ENCODE peak calls at places on chromosomes 5 and 9, in four cellular contexts. N is GM23248, U is osteocyte, J is A172. W is an unnamed sample.
A peak's percentile ranks its signal among the peaks of the same experiment; 100 is the strongest.

GRCh38 chr5:134138416-134139376 is 24.2 kb downstream of the TCF7 start:
- DNase-seq in N (peak; percentile 93), U (peak; percentile 72), J (peak; percentile 86), W (peak; percentile 61)

GRCh38 chr9:92759990-92760893 is 4.4 kb downstream of the BICD2 start:
- DNase-seq in N (peak; percentile 84), U (no peak), J (no peak), W (no peak)

GRCh38 chr9:92294297-92294676 is 790 bp upstream of the IARS1 start:
- DNase-seq in N (peak; percentile 68), U (no peak), J (peak; percentile 19), W (peak; percentile 11)

GRCh38 chr9:112887377-112887776 is 3.3 kb downstream of the SLC46A2 start:
- DNase-seq in N (no peak), U (no peak), J (no peak), W (no peak)

GRCh38 chr5:11555171-11555570 is 349.1 kb downstream of the CTNND2 start:
- DNase-seq in N (no peak), U (no peak), J (no peak), W (no peak)

GRCh38 chr5:4551034-4551433 is 589.1 kb upstream of the ADAMTS16 start:
- DNase-seq in N (no peak), U (no peak), J (peak; percentile 61), W (no peak)

GRCh38 chr5:92337772-92338234 is 954.7 kb upstream of the ARRDC3 start:
- DNase-seq in N (peak; percentile 74), U (no peak), J (no peak), W (no peak)

GRCh38 chr5:160165137-160166068 is 46.2 kb upstream of the PWWP2A start:
- DNase-seq in N (peak; percentile 97), U (peak; percentile 98), J (peak; percentile 100), W (no peak)

GRCh38 chr5:12385095-12385494 is 480.8 kb upstream of the CTNND2 start:
- DNase-seq in N (no peak), U (no peak), J (no peak), W (no peak)

GRCh38 chr5:854966-855743 is 4.4 kb upstream of the ZDHHC11 start:
- DNase-seq in N (no peak), U (no peak), J (no peak), W (no peak)

GRCh38 chr5:113330533-113331200 is 104.1 kb downstream of the TSSK1B start:
- DNase-seq in N (peak; percentile 78), U (no peak), J (peak; percentile 55), W (no peak)

GRCh38 chr5:127770272-127770671 is 67.1 kb downstream of the CCDC192 start:
- DNase-seq in N (no peak), U (no peak), J (no peak), W (no peak)

GRCh38 chr5:57429513-57430120 is 53.0 kb downstream of the ACTBL2 start:
- DNase-seq in N (no peak), U (no peak), J (no peak), W (no peak)

GRCh38 chr5:124729687-124730359 is 16.6 kb downstream of the ZNF608 start:
- DNase-seq in N (peak; percentile 35), U (no peak), J (no peak), W (no peak)

GRCh38 chr5:14165375-14166091 is 22.4 kb downstream of the TRIO start:
- DNase-seq in N (peak; percentile 78), U (no peak), J (peak; percentile 96), W (no peak)

GRCh38 chr5:57082441-57083067 is 91.3 kb upstream of the GPBP1 start:
- DNase-seq in N (peak; percentile 34), U (no peak), J (peak; percentile 7), W (no peak)

GRCh38 chr5:127936439-127936972 is 147.1 kb upstream of the SLC12A2 start:
- DNase-seq in N (no peak), U (no peak), J (no peak), W (no peak)

GRCh38 chr9:11457809-11458785 is 845.3 kb upstream of the PTPRD start:
- DNase-seq in N (no peak), U (no peak), J (peak; percentile 58), W (no peak)